ENCODE peak calls at places on chromosome 10, in seven cellular contexts. G is iris pigment epithelial cell, L is left ventricle myocardium inferior, C is skeletal muscle cell, W is thoracic aorta, F is activated T-cell treated with anti-CD3 and anti-CD28 coated beads for 1 hour, D is type B pancreatic cell. H is an unnamed sample.

GRCh38 chr10:132062181-132062515 is 3.6 kb upstream of the JAKMIP3 start:
- DNase-seq in C (no peak), G (no peak), F (no peak), W (no peak), L (no peak), D (peak), H (no peak)

GRCh38 chr10:131167036-131167860 is 144.3 kb downstream of the TCERG1L start:
- DNase-seq in L (no peak), F (no peak), G (no peak), W (no peak), C (no peak), D (peak), H (no peak)

GRCh38 chr10:14593806-14594205 is 180.9 kb downstream of the FAM107B start:
- DNase-seq in W (no peak), G (no peak), C (no peak), D (no peak), L (no peak), F (no peak), H (no peak)

GRCh38 chr10:131855763-131856401 is 44.9 kb upstream of the PPP2R2D start:
- DNase-seq in D (peak), C (no peak), L (no peak), G (no peak), F (no peak), W (no peak), H (no peak)

GRCh38 chr10:99297033-99297432 is 32.1 kb upstream of the CNNM1 start:
- DNase-seq in F (no peak), D (no peak), G (no peak), C (no peak), W (no peak), L (no peak), H (peak)

GRCh38 chr10:124534231-124534798 is 72.7 kb downstream of the LHPP start:
- DNase-seq in F (no peak), D (no peak), G (peak), L (peak), W (no peak), C (no peak), H (peak)

GRCh38 chr10:79185067-79185774 is 116.5 kb downstream of the ZMIZ1 start:
- DNase-seq in W (no peak), L (no peak), G (no peak), C (no peak), F (no peak), D (no peak), H (no peak)

GRCh38 chr10:74333174-74333573 is 182.2 kb downstream of the ADK start:
- DNase-seq in G (peak), D (no peak), L (no peak), F (no peak), W (no peak), C (peak), H (no peak)

GRCh38 chr10:110699859-110700468 is 55.8 kb downstream of the RBM20 start:
- DNase-seq in C (no peak), L (no peak), W (no peak), D (no peak), G (no peak), F (no peak), H (no peak)

GRCh38 chr10:72285972-72286521 is 12.3 kb downstream of the DDIT4 start:
- DNase-seq in F (no peak), C (no peak), L (no peak), D (no peak), W (no peak), G (peak), H (no peak)

H was measured in erythroblast.